ENCODE peak calls at places on chromosomes 13 and 19, in four cellular contexts. X, S, V and U are unnamed samples.

GRCh38 chr19:17348700-17349099 is 11.3 kb downstream of the GTPBP3 start:
- DNase-seq in X (peak; percentile 69), S (peak; percentile 67), V (no peak), U (peak; percentile 52)

GRCh38 chr13:30107126-30107525 is 200.2 kb downstream of the KATNAL1 start:
- DNase-seq in X (no peak), S (no peak), V (no peak), U (no peak)

GRCh38 chr19:5718032-5718578 is 1.8 kb downstream of the LONP1 start:
- DNase-seq in X (no peak), S (peak; percentile 63), V (peak; percentile 73), U (peak; percentile 74)

GRCh38 chr19:8399681-8400188 is 9.6 kb downstream of the RAB11B start:
- DNase-seq in X (no peak), S (no peak), V (no peak), U (no peak)

GRCh38 chr19:28028881-28029280 is 1184.1 kb downstream of the UQCRFS1 start:
- DNase-seq in X (no peak), S (no peak), V (no peak), U (no peak)

GRCh38 chr13:90696254-90696653 is 651.2 kb upstream of the MIR17HG start:
- DNase-seq in X (no peak), S (peak; percentile 86), V (no peak), U (no peak)

GRCh38 chr19:16143399-16144215 is at the start of gene HSH2D:
- DNase-seq in X (no peak), S (no peak), V (peak; percentile 72), U (no peak)

GRCh38 chr19:31553844-31554215 is 204.6 kb upstream of the TSHZ3 start:
- DNase-seq in X (no peak), S (no peak), V (no peak), U (no peak)

GRCh38 chr13:94435604-94436226 is 43.8 kb downstream of the DCT start:
- DNase-seq in X (no peak), S (peak; percentile 46), V (no peak), U (peak; percentile 57)

GRCh38 chr19:30212574-30212973 is 159.6 kb upstream of the ZNF536 start:
- DNase-seq in X (no peak), S (no peak), V (no peak), U (no peak)

GRCh38 chr13:73809561-73809960 is 324.6 kb downstream of the KLF12 start:
- DNase-seq in X (no peak), S (peak; percentile 77), V (no peak), U (peak; percentile 70)

GRCh38 chr13:33183431-33184130 is 102.0 kb downstream of the STARD13 start:
- DNase-seq in X (no peak), S (peak; percentile 88), V (no peak), U (peak; percentile 43)

GRCh38 chr19:48669903-48670668 is 2.7 kb downstream of the NTN5 start:
- DNase-seq in X (no peak), S (no peak), V (no peak), U (no peak)

GRCh38 chr19:6412111-6412999 is 12.3 kb downstream of the KHSRP start:
- DNase-seq in X (peak; percentile 53), S (no peak), V (no peak), U (no peak)

GRCh38 chr13:34308725-34309124 is 490.8 kb downstream of the RFC3 start:
- DNase-seq in X (no peak), S (peak; percentile 81), V (no peak), U (peak; percentile 61)

GRCh38 chr19:53055117-53055516 is 10.6 kb downstream of the ERVV-2 start:
- DNase-seq in X (no peak), S (no peak), V (no peak), U (no peak)

GRCh38 chr13:100458673-100459072 is 129.9 kb downstream of the GGACT start:
- DNase-seq in X (no peak), S (no peak), V (no peak), U (no peak)

GRCh38 chr19:372306-372890 is 27.8 kb upstream of the MIER2 start:
- DNase-seq in X (no peak), S (peak; percentile 78), V (no peak), U (peak; percentile 76)

GRCh38 chr19:10544242-10544752 is 593 bp downstream of the ATG4D start:
- DNase-seq in X (no peak), S (no peak), V (no peak), U (no peak)

GRCh38 chr19:29620931-29621351 is 14.9 kb downstream of the POP4 start:
- DNase-seq in X (no peak), S (no peak), V (peak; percentile 74), U (no peak)

GRCh38 chr19:8663920-8664670 is 33.7 kb downstream of the NFILZ start:
- DNase-seq in X (no peak), S (no peak), V (peak; percentile 36), U (no peak)

GRCh38 chr13:51643114-51643881 is 59.0 kb downstream of the WDFY2 start:
- DNase-seq in X (no peak), S (peak; percentile 95), V (no peak), U (peak; percentile 97)

GRCh38 chr13:71460179-71460578 is 406.8 kb downstream of the DACH1 start:
- DNase-seq in X (no peak), S (peak; percentile 54), V (no peak), U (no peak)

GRCh38 chr13:46668302-46668720 is 115.3 kb downstream of the LRCH1 start:
- DNase-seq in X (peak; percentile 74), S (peak; percentile 92), V (no peak), U (peak; percentile 76)

GRCh38 chr19:16184665-16185122 is 516 bp upstream of the FAM32A start:
- DNase-seq in X (no peak), S (no peak), V (no peak), U (no peak)